ENCODE peak calls at places on chromosomes 3 and 15, in ten cellular contexts. One of them, this sample, is unnamed.

GRCh38 chr15:70045045-70045444 is 52.7 kb downstream of the TLE3 start:
- DNase-seq in EH: peak
- DNase-seq in WERI-Rb-1: no peak
- DNase-seq in SW480: no peak
- DNase-seq in aorta: no peak
- DNase-seq in endothelial cell: no peak
- DNase-seq in PC-3: peak
- DNase-seq in RWPE1: no peak
- DNase-seq in HFFc6: peak
- DNase-seq in GM10248: no peak
- DNase-seq in this sample: peak

GRCh38 chr3:126338796-126339241 is 18.4 kb downstream of the KLF15 start:
- DNase-seq in EH: no peak
- DNase-seq in WERI-Rb-1: no peak
- DNase-seq in SW480: no peak
- DNase-seq in aorta: peak
- DNase-seq in endothelial cell: no peak
- DNase-seq in PC-3: no peak
- DNase-seq in RWPE1: no peak
- DNase-seq in HFFc6: no peak
- DNase-seq in GM10248: no peak
- DNase-seq in this sample: no peak

GRCh38 chr15:66907826-66908502 is 157.4 kb upstream of the SMAD3 start:
- DNase-seq in EH: no peak
- DNase-seq in WERI-Rb-1: no peak
- DNase-seq in SW480: no peak
- DNase-seq in aorta: peak
- DNase-seq in endothelial cell: no peak
- DNase-seq in PC-3: no peak
- DNase-seq in RWPE1: no peak
- DNase-seq in HFFc6: no peak
- DNase-seq in GM10248: no peak
- DNase-seq in this sample: no peak

GRCh38 chr3:143443851-143444331 is 324.3 kb downstream of the CHST2 start:
- DNase-seq in EH: peak
- DNase-seq in WERI-Rb-1: no peak
- DNase-seq in SW480: peak
- DNase-seq in aorta: peak
- DNase-seq in endothelial cell: no peak
- DNase-seq in PC-3: peak
- DNase-seq in RWPE1: peak
- DNase-seq in HFFc6: peak
- DNase-seq in GM10248: no peak
- DNase-seq in this sample: peak

GRCh38 chr3:45583021-45583851 is 11.3 kb upstream of the LIMD1 start:
- DNase-seq in EH: no peak
- DNase-seq in WERI-Rb-1: peak
- DNase-seq in SW480: no peak
- DNase-seq in aorta: peak
- DNase-seq in endothelial cell: no peak
- DNase-seq in PC-3: no peak
- DNase-seq in RWPE1: no peak
- DNase-seq in HFFc6: no peak
- DNase-seq in GM10248: no peak
- DNase-seq in this sample: no peak

GRCh38 chr3:122903171-122903570 is 108.3 kb downstream of the SLC49A4 start:
- DNase-seq in EH: no peak
- DNase-seq in WERI-Rb-1: no peak
- DNase-seq in SW480: no peak
- DNase-seq in aorta: no peak
- DNase-seq in endothelial cell: no peak
- DNase-seq in PC-3: no peak
- DNase-seq in RWPE1: no peak
- DNase-seq in HFFc6: no peak
- DNase-seq in GM10248: no peak
- DNase-seq in this sample: no peak

GRCh38 chr3:54353547-54354339 is 231.4 kb downstream of the CACNA2D3 start:
- DNase-seq in EH: peak
- DNase-seq in WERI-Rb-1: no peak
- DNase-seq in SW480: no peak
- DNase-seq in aorta: no peak
- DNase-seq in endothelial cell: no peak
- DNase-seq in PC-3: no peak
- DNase-seq in RWPE1: no peak
- DNase-seq in HFFc6: no peak
- DNase-seq in GM10248: no peak
- DNase-seq in this sample: no peak

GRCh38 chr3:125061170-125061569 is 5.4 kb upstream of the HEG1 start:
- DNase-seq in EH: peak
- DNase-seq in WERI-Rb-1: no peak
- DNase-seq in SW480: no peak
- DNase-seq in aorta: no peak
- DNase-seq in endothelial cell: no peak
- DNase-seq in PC-3: no peak
- DNase-seq in RWPE1: no peak
- DNase-seq in HFFc6: peak
- DNase-seq in GM10248: no peak
- DNase-seq in this sample: no peak

GRCh38 chr3:31531992-31532586 is 636 bp upstream of the STT3B start:
- DNase-seq in EH: peak
- DNase-seq in WERI-Rb-1: peak
- DNase-seq in SW480: peak
- DNase-seq in aorta: peak
- DNase-seq in endothelial cell: peak
- DNase-seq in PC-3: peak
- DNase-seq in RWPE1: peak
- DNase-seq in HFFc6: peak
- DNase-seq in GM10248: peak
- DNase-seq in this sample: peak

GRCh38 chr15:88089019-88089603 is 167.4 kb downstream of the NTRK3 start:
- DNase-seq in EH: no peak
- DNase-seq in WERI-Rb-1: no peak
- DNase-seq in SW480: no peak
- DNase-seq in aorta: peak
- DNase-seq in endothelial cell: no peak
- DNase-seq in PC-3: peak
- DNase-seq in RWPE1: no peak
- DNase-seq in HFFc6: no peak
- DNase-seq in GM10248: no peak
- DNase-seq in this sample: no peak

GRCh38 chr15:52121896-52122295 is 9.3 kb upstream of the BCL2L10 start:
- DNase-seq in EH: no peak
- DNase-seq in WERI-Rb-1: no peak
- DNase-seq in SW480: no peak
- DNase-seq in aorta: no peak
- DNase-seq in endothelial cell: no peak
- DNase-seq in PC-3: no peak
- DNase-seq in RWPE1: no peak
- DNase-seq in HFFc6: no peak
- DNase-seq in GM10248: no peak
- DNase-seq in this sample: no peak

GRCh38 chr3:16993227-16993626 is 108.5 kb downstream of the PLCL2 start:
- DNase-seq in EH: peak
- DNase-seq in WERI-Rb-1: no peak
- DNase-seq in SW480: no peak
- DNase-seq in aorta: no peak
- DNase-seq in endothelial cell: no peak
- DNase-seq in PC-3: peak
- DNase-seq in RWPE1: no peak
- DNase-seq in HFFc6: peak
- DNase-seq in GM10248: no peak
- DNase-seq in this sample: peak

GRCh38 chr3:97821810-97822775 is at the start of gene CRYBG3:
- DNase-seq in EH: peak
- DNase-seq in WERI-Rb-1: peak
- DNase-seq in SW480: peak
- DNase-seq in aorta: peak
- DNase-seq in endothelial cell: peak
- DNase-seq in PC-3: peak
- DNase-seq in RWPE1: peak
- DNase-seq in HFFc6: peak
- DNase-seq in GM10248: peak
- DNase-seq in this sample: peak

GRCh38 chr15:83783227-83783626 is 129.3 kb downstream of the ADAMTSL3 start:
- DNase-seq in EH: no peak
- DNase-seq in WERI-Rb-1: no peak
- DNase-seq in SW480: no peak
- DNase-seq in aorta: no peak
- DNase-seq in endothelial cell: no peak
- DNase-seq in PC-3: no peak
- DNase-seq in RWPE1: no peak
- DNase-seq in HFFc6: no peak
- DNase-seq in GM10248: no peak
- DNase-seq in this sample: no peak

GRCh38 chr3:128076783-128077624 is 24.8 kb downstream of the SEC61A1 start:
- DNase-seq in EH: no peak
- DNase-seq in WERI-Rb-1: no peak
- DNase-seq in SW480: no peak
- DNase-seq in aorta: peak
- DNase-seq in endothelial cell: peak
- DNase-seq in PC-3: no peak
- DNase-seq in RWPE1: no peak
- DNase-seq in HFFc6: no peak
- DNase-seq in GM10248: no peak
- DNase-seq in this sample: no peak

GRCh38 chr15:69798481-69799315 is 299.0 kb downstream of the TLE3 start:
- DNase-seq in EH: peak
- DNase-seq in WERI-Rb-1: no peak
- DNase-seq in SW480: no peak
- DNase-seq in aorta: no peak
- DNase-seq in endothelial cell: peak
- DNase-seq in PC-3: peak
- DNase-seq in RWPE1: no peak
- DNase-seq in HFFc6: no peak
- DNase-seq in GM10248: no peak
- DNase-seq in this sample: no peak